ENCODE peak calls at places on chromosomes 7 and 10, in four cellular contexts. I, D, F and N are unnamed samples. For H3K9me3 and H3K4me1, the result is how much of the 10 kb centered on the place peaks cover.

GRCh38 chr7:100366411-100367250 is 6.7 kb upstream of the PILRA start:
- DNase-seq in I (no peak), F (peak), D (no peak), N (no peak)

GRCh38 chr7:149850007-149850594 is 11.9 kb downstream of the ZNF862 start:
- DNase-seq in D (no peak), F (no peak), I (no peak), N (no peak)

GRCh38 chr10:2202401-2202800 is 465.1 kb upstream of the ADARB2 start:
- DNase-seq in D (no peak), I (no peak), F (no peak), N (peak)

GRCh38 chr10:5073659-5074058 is 20.6 kb upstream of the AKR1C3 start:
- DNase-seq in I (no peak), D (no peak), F (no peak), N (no peak)

GRCh38 chr10:132591166-132591971 is 53.8 kb downstream of the INPP5A start:
- DNase-seq in I (no peak), F (no peak), D (peak), N (no peak)

GRCh38 chr7:43112941-43113621 is 634 bp downstream of the HECW1 start:
- DNase-seq in F (no peak), D (no peak), I (peak), N (peak)

GRCh38 chr7:139252451-139252850 is 21.4 kb downstream of the UBN2 start:
- DNase-seq in F (no peak), I (no peak), D (no peak), N (no peak)

GRCh38 chr10:21170216-21170615 is 273.1 kb upstream of the NEBL start:
- DNase-seq in F (no peak), I (no peak), D (no peak), N (no peak)

GRCh38 chr10:44177610-44178009 is 207.3 kb downstream of the CXCL12 start:
- DNase-seq in F (no peak), I (no peak), D (no peak), N (no peak)

GRCh38 chr10:121300723-121301122 is 297.5 kb downstream of the FGFR2 start:
- DNase-seq in D (no peak), F (no peak), I (no peak), N (no peak)

GRCh38 chr10:121306159-121306673 is 292.0 kb downstream of the FGFR2 start:
- DNase-seq in F (no peak), I (no peak), D (no peak), N (no peak)

GRCh38 chr10:121303273-121303890 is 294.9 kb downstream of the FGFR2 start:
- DNase-seq in I (no peak), F (no peak), D (no peak), N (no peak)

GRCh38 chr10:121307411-121307980 is 290.7 kb downstream of the FGFR2 start:
- DNase-seq in I (no peak), F (no peak), D (no peak), N (no peak)

GRCh38 chr10:121302541-121303180 is 295.6 kb downstream of the FGFR2 start:
- DNase-seq in F (no peak), D (no peak), I (no peak), N (no peak)
- TF ChIP-seq SUZ12 in F (no peak), D (no peak), I (no peak), N (no peak)

DNA sequence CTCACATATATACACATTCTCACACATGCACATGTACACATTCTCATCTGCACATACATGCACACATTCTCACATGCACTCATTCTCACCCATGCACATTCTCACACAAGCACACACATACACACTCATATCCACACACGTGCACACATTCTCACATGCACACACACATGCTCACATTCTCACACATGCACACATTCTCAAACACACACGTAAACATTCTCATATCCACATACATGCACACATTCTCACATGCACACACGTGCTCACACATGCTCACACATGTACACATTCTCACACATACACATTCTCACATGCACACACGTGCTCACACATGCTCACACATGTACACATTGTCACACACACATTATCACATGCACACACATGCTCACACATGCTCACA is 260.6 kb downstream of the PTPRN2 start:
- DNase-seq in I (no peak), F (no peak), D (no peak), N (no peak)
- H3K9me3 ChIP-seq in I (under half), F (under half), D (under half), N (under half)

GRCh38 chr10:86958109-86958830 is at the start of gene SNCG:
- DNase-seq in D (no peak), I (peak), F (no peak), N (no peak)
- H3K4me1 ChIP-seq in D (half or more), I (half or more), F (under half), N (half or more)

DNA sequence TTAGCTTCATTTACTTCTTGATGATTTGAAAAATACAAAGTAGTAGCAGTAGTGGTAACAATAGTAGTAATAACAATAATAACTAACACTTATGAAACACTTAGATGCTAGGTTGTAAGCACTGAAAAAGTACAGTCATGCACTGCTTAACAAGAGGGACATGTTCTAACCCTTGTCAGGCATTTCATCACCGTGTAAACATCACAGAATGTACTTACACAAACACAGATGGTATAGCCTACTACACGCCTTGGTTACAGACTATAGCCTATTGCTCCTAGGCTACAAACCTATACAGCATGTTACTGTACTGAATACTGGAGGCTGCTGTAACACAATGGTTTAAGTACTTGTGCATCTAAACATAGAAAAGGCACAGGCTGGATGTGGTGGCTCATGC is 60.6 kb downstream of the PUS7 start:
- DNase-seq in F (no peak), I (no peak), D (peak), N (no peak)
- TF ChIP-seq SUZ12 in F (no peak), I (no peak), D (no peak), N (no peak)

GRCh38 chr7:972110-972509 is 3.2 kb downstream of the COX19 start:
- DNase-seq in F (no peak), I (no peak), D (no peak), N (no peak)

GRCh38 chr7:973312-973711 is 2.0 kb downstream of the COX19 start:
- DNase-seq in I (no peak), D (no peak), F (no peak), N (no peak)

GRCh38 chr7:974172-974571 is 1.2 kb downstream of the COX19 start:
- DNase-seq in D (no peak), F (no peak), I (no peak), N (no peak)

GRCh38 chr7:970744-971143 is 4.6 kb downstream of the COX19 start:
- DNase-seq in F (no peak), D (no peak), I (no peak), N (no peak)

GRCh38 chr7:972670-973309 is 2.6 kb downstream of the COX19 start:
- DNase-seq in F (no peak), I (no peak), D (peak), N (no peak)
- H3K9me3 ChIP-seq in F (under half), I (under half), D (under half), N (under half)

GRCh38 chr10:29753283-29753682 is 118.5 kb upstream of the SVIL start:
- DNase-seq in D (no peak), I (no peak), F (no peak), N (no peak)

GRCh38 chr10:29749150-29749549 is 114.4 kb upstream of the SVIL start:
- DNase-seq in D (no peak), I (no peak), F (no peak), N (no peak)

GRCh38 chr10:29751232-29751631 is 116.5 kb upstream of the SVIL start:
- DNase-seq in I (no peak), F (no peak), D (no peak), N (no peak)

GRCh38 chr10:29748109-29748650 is 113.4 kb upstream of the SVIL start:
- DNase-seq in I (no peak), D (no peak), F (no peak), N (no peak)

GRCh38 chr10:29751686-29752085 is 116.9 kb upstream of the SVIL start:
- DNase-seq in I (no peak), F (no peak), D (no peak), N (no peak)
- H3K4me1 ChIP-seq in I (under half), F (under half), D (under half), N (under half)

GRCh38 chr7:151018421-151019129 is 5.7 kb downstream of the ATG9B start:
- DNase-seq in D (no peak), I (no peak), F (no peak), N (no peak)
- TF ChIP-seq SUZ12 in D (no peak), I (peak), F (no peak), N (no peak)

GRCh38 chr10:68202965-68203358 is 29.0 kb downstream of the ATOH7 start:
- DNase-seq in D (no peak), F (no peak), I (no peak), N (no peak)
- H3K9me3 ChIP-seq in D (under half), F (under half), I (under half), N (under half)

GRCh38 chr7:99120916-99121315 is 23.0 kb downstream of the SMURF1 start:
- DNase-seq in F (no peak), D (no peak), I (no peak), N (no peak)
- H3K4me1 ChIP-seq in F (under half), D (under half), I (under half), N (under half)